ENCODE peak calls at places on chromosome 16, in seven cellular contexts. H is thoracic aorta; Z is Peyer's patch; G is A549; U is kidney; L is heart left ventricle; P is CD8-positive, alpha-beta T cell. Q is an unnamed sample.

GRCh38 chr16:48272837-48273421 is 25.6 kb upstream of the ABCC11 start:
- DNase-seq in Z (no peak), U (no peak), G (no peak), L (no peak), H (no peak), P (no peak), Q (no peak)

GRCh38 chr16:80231118-80231515 is 309.7 kb upstream of the DYNLRB2 start:
- DNase-seq in L (no peak), G (no peak), P (no peak), U (no peak), Z (no peak), H (no peak), Q (no peak)

GRCh38 chr16:86657972-86658371 is 79.6 kb downstream of the FOXL1 start:
- DNase-seq in G (no peak), Z (no peak), L (no peak), U (no peak), P (no peak), H (no peak), Q (no peak)

GRCh38 chr16:58127634-58128033 is 1.5 kb downstream of the CFAP20 start:
- DNase-seq in P (no peak), L (no peak), Z (peak; percentile 29), U (no peak), H (no peak), G (no peak), Q (no peak)

GRCh38 chr16:5321925-5322324 is 224.3 kb upstream of the EEF2KMT start:
- DNase-seq in P (no peak), U (no peak), G (no peak), Z (no peak), L (no peak), H (no peak), Q (no peak)

GRCh38 chr16:82655720-82656500 is 29.1 kb downstream of the CDH13 start:
- DNase-seq in H (no peak), Z (no peak), G (no peak), L (no peak), P (no peak), U (no peak), Q (no peak)

GRCh38 chr16:89623511-89624232 is 10.2 kb downstream of the DPEP1 start:
- DNase-seq in P (no peak), G (no peak), H (no peak), U (no peak), Z (no peak), L (no peak), Q (peak; percentile 32)

GRCh38 chr16:70478169-70478568 is 23.8 kb downstream of the FCSK start:
- DNase-seq in H (no peak), Z (no peak), G (no peak), U (no peak), L (no peak), P (no peak), Q (no peak)

GRCh38 chr16:49158029-49158642 is 123.5 kb downstream of the CBLN1 start:
- DNase-seq in L (no peak), G (peak; percentile 21), H (no peak), Z (no peak), U (no peak), P (no peak), Q (peak; percentile 22)

GRCh38 chr16:49016461-49016860 is 265.2 kb downstream of the CBLN1 start:
- DNase-seq in G (no peak), P (no peak), L (no peak), Z (no peak), U (no peak), H (no peak), Q (no peak)

GRCh38 chr16:48152226-48152625 is 3.6 kb downstream of the ABCC12 start:
- DNase-seq in G (no peak), L (no peak), U (no peak), H (no peak), Z (no peak), P (no peak), Q (no peak)

GRCh38 chr16:70688266-70688742 is 2.5 kb upstream of the MTSS2 start:
- DNase-seq in Z (no peak), U (peak; percentile 86), G (no peak), L (peak; percentile 79), H (no peak), P (no peak), Q (peak; percentile 74)

GRCh38 chr16:82730901-82731300 is 104.1 kb downstream of the CDH13 start:
- DNase-seq in U (no peak), L (no peak), G (no peak), H (no peak), P (no peak), Z (no peak), Q (no peak)

GRCh38 chr16:49056546-49056945 is 225.1 kb downstream of the CBLN1 start:
- DNase-seq in Z (no peak), U (no peak), P (no peak), L (no peak), G (no peak), H (no peak), Q (no peak)

GRCh38 chr16:74601131-74601871 is 5.6 kb downstream of the GLG1 start:
- DNase-seq in U (no peak), Z (peak; percentile 71), H (no peak), G (no peak), P (peak; percentile 24), L (no peak), Q (no peak)

GRCh38 chr16:15502041-15502725 is 67.8 kb downstream of the BMERB1 start:
- DNase-seq in L (no peak), U (no peak), G (peak; percentile 95), P (no peak), Z (no peak), H (no peak), Q (peak; percentile 87)

GRCh38 chr16:64893386-64893785 is 228.5 kb downstream of the CDH11 start:
- DNase-seq in L (peak; percentile 27), U (peak; percentile 56), Z (no peak), P (no peak), H (no peak), G (no peak), Q (no peak)

GRCh38 chr16:65195998-65196397 is 74.1 kb upstream of the CDH11 start:
- DNase-seq in P (no peak), U (no peak), G (no peak), H (no peak), Z (no peak), L (no peak), Q (peak; percentile 8)

GRCh38 chr16:10751291-10751697 is 7.7 kb downstream of the NUBP1 start:
- DNase-seq in Z (peak; percentile 62), G (no peak), U (no peak), L (no peak), P (no peak), H (no peak), Q (no peak)

GRCh38 chr16:57915267-57915666 is 55.7 kb downstream of the CNGB1 start:
- DNase-seq in P (no peak), G (no peak), L (no peak), H (no peak), Z (no peak), U (no peak), Q (no peak)

GRCh38 chr16:80303691-80304090 is 237.1 kb upstream of the DYNLRB2 start:
- DNase-seq in Z (no peak), P (no peak), H (no peak), G (no peak), U (no peak), L (no peak), Q (no peak)

GRCh38 chr16:22161999-22162657 is at the start of gene SDR42E2:
- DNase-seq in P (peak; percentile 6), H (no peak), L (no peak), U (no peak), G (no peak), Z (no peak), Q (no peak)

GRCh38 chr16:22161401-22161800 is 905 bp upstream of the SDR42E2 start:
- DNase-seq in H (no peak), U (no peak), L (no peak), G (no peak), P (no peak), Z (no peak), Q (no peak)

GRCh38 chr16:22164482-22164881 is 2.2 kb downstream of the SDR42E2 start:
- DNase-seq in L (no peak), H (no peak), G (no peak), P (no peak), Z (no peak), U (no peak), Q (no peak)

GRCh38 chr16:22163806-22164205 is 1.5 kb downstream of the SDR42E2 start:
- DNase-seq in L (no peak), U (no peak), Z (no peak), P (no peak), H (no peak), G (no peak), Q (no peak)

GRCh38 chr16:22162658-22163009 is 328 bp downstream of the SDR42E2 start:
- DNase-seq in L (no peak), Z (no peak), H (no peak), G (no peak), P (no peak), U (no peak), Q (no peak)
- H3K4me3 ChIP-seq in L (no peak overlapping the region), Z (no peak overlapping the region), H (peak overlapping the region; percentile 38), G (peak overlapping the region; percentile 24), P (peak overlapping the region; percentile 20), U (no peak overlapping the region), Q (no peak overlapping the region)

GRCh38 chr16:25106567-25107465 is 4.7 kb upstream of the LCMT1 start:
- DNase-seq in P (peak; percentile 30), Z (peak; percentile 97), G (peak; percentile 90), U (peak; percentile 98), H (peak; percentile 82), L (peak; percentile 97), Q (peak; percentile 86)
- TF ChIP-seq CTCF in P (no peak), Z (no peak), G (no peak), U (no peak), H (no peak), L (peak; percentile 50), Q (no peak)

DNA sequence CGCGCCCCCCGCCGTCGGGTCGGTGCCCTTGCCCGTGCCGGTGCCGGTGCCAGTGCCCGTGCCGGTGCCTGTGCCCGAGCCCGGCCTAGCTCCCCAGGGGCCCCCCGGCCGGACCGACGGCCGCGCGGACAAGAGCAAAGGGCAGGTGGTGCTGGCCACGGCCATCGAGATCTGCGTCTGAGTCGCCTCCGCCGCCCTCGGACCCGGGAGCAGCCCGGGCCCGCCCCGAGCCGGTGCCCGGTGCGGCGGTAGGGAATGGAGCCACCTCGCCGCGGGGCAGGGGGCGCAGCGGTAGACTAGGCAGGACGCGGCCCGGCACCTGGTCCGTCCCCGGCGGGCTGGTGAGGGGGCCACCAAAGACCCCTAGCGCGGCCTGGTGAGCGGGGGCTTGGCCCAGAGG is 28.4 kb downstream of the SBK1 start:
- DNase-seq in U (peak; percentile 47), G (no peak), H (no peak), P (no peak), Z (no peak), L (no peak), Q (no peak)
- H3K4me3 ChIP-seq in U (no peak overlapping the region), G (no peak overlapping the region), H (no peak overlapping the region), P (no peak overlapping the region), Z (no peak overlapping the region), L (no peak overlapping the region), Q (no peak overlapping the region)

DNA sequence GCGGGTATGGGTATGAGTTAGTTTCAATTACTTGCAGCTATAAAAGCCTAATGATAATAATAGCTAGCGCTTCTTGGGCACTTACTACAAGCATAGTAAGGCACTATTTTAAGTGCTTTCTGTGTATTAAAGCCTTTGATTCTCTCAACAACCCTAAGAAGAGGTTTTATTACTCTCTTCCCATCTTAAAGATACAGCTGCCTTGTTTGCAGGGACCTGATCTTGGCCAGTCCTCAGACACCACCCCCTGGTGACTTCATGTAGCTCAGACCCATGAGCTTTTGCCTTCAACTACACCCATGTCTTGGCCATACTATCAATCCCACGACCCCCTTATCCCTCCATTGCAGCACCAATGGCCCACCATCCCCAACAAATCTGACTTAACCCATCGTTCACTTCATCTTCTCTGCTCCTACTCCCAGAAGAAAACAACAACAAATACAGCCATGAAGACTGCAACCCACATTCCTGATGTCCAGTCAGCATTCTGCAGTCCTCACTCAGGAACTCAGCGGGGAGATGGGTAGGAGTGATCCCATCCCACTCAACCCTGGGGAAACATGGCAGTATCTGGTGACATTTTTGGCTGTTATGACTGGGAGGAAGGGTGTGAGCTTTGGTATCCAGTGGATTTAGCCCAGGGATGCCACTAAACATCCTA is 4.2 kb downstream of the GGA2 start:
- DNase-seq in Z (no peak), P (no peak), H (no peak), G (no peak), L (no peak), U (peak; percentile 20), Q (no peak)
- TF ChIP-seq CTCF in Z (no peak), P (no peak), H (no peak), G (no peak), L (no peak), U (no peak), Q (no peak)